ENCODE peak calls at places on chromosomes 16 and 17, in six cellular contexts. K, B, H, X, T and Y are unnamed samples.

GRCh38 chr16:77905356-77905920 is 116.9 kb upstream of the CLEC3A start:
- DNase-seq in K (no peak), B (no peak), H (no peak), X (no peak), T (no peak), Y (no peak)

GRCh38 chr17:73883175-73883574 is 238.9 kb upstream of the SDK2 start:
- DNase-seq in K (no peak), B (no peak), H (no peak), X (no peak), T (no peak), Y (no peak)

GRCh38 chr17:73541561-73541981 is 102.7 kb downstream of the SDK2 start:
- DNase-seq in K (no peak), B (no peak), H (no peak), X (no peak), T (no peak), Y (no peak)

GRCh38 chr16:25192096-25192495 is 24.7 kb upstream of the AQP8 start:
- DNase-seq in K (no peak), B (no peak), H (no peak), X (no peak), T (no peak), Y (no peak)

GRCh38 chr16:7026639-7027038 is 306.0 kb upstream of the RBFOX1 start:
- DNase-seq in K (no peak), B (no peak), H (no peak), X (no peak), T (no peak), Y (no peak)

GRCh38 chr16:10937068-10937859 is 5.0 kb downstream of the DEXI start:
- DNase-seq in K (no peak), B (no peak), H (no peak), X (no peak), T (peak), Y (no peak)

GRCh38 chr16:51095114-51095872 is 55.8 kb downstream of the SALL1 start:
- DNase-seq in K (no peak), B (no peak), H (no peak), X (no peak), T (no peak), Y (no peak)

GRCh38 chr17:76353004-76353598 is 615 bp downstream of the PRPSAP1 start:
- DNase-seq in K (peak), B (peak), H (no peak), X (peak), T (no peak), Y (peak)

GRCh38 chr16:10594312-10594950 is 14.0 kb upstream of the EMP2 start:
- DNase-seq in K (no peak), B (no peak), H (no peak), X (no peak), T (peak), Y (peak)

GRCh38 chr16:72014675-72015074 is 6.1 kb downstream of the DHODH start:
- DNase-seq in K (no peak), B (no peak), H (no peak), X (no peak), T (no peak), Y (no peak)

GRCh38 chr16:72012607-72013006 is 4.1 kb downstream of the DHODH start:
- DNase-seq in K (no peak), B (no peak), H (no peak), X (no peak), T (no peak), Y (no peak)

GRCh38 chr16:72015124-72015523 is 6.6 kb downstream of the DHODH start:
- DNase-seq in K (no peak), B (no peak), H (no peak), X (no peak), T (no peak), Y (no peak)

GRCh38 chr16:72013389-72013788 is 4.8 kb downstream of the DHODH start:
- DNase-seq in K (no peak), B (no peak), H (no peak), X (no peak), T (no peak), Y (peak)

DNA sequence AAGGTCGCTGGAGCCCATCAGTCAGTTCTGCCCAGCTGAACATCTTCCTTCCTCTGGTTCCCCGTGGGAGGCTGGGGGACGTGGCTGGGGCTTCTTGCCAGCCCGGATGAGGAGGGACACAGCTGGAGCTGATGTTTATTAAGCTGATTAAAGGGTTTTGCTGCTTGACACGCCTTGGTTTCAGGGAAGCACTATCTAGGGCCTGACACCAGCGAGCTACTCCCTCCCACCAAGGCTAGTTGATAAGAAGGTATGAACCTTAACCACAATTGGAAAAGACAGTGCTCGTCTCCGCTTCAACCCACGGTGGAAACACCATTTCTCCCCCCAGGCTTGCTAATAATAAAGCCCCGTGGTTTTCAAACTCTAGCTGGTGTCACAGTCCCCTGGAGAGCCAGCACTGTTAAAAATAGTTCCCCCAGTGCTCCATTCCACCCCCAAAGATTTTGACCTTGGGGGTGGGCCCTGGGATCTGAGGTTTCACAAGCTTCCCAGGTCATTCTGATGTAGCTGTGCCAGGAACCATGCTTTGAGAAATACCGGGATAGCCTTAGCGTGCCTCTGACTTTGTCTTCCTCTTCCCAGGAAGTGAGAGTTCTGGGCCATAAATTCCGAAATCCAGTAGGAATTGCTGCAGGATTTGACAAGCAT is 5.5 kb downstream of the DHODH start:
- DNase-seq in K (no peak), B (no peak), H (no peak), X (peak), T (no peak), Y (no peak)
- H3K27ac ChIP-seq in K (no peak), B (no peak), H (no peak), X (peak), T (no peak), Y (peak)

GRCh38 chr17:28612936-28613872 is 781 bp downstream of the RSKR start:
- DNase-seq in K (peak), B (peak), H (peak), X (no peak), T (no peak), Y (no peak)
- TF ChIP-seq CTCF in K (peak), B (peak), H (peak), X (peak), T (peak), Y (peak)

GRCh38 chr17:64155751-64156544 is 26.0 kb upstream of the ERN1 start:
- DNase-seq in K (no peak), B (peak), H (no peak), X (peak), T (no peak), Y (no peak)
- H3K27ac ChIP-seq in K (no peak), B (peak), H (no peak), X (peak), T (no peak), Y (peak)

GRCh38 chr17:33756021-33756420 is 462.9 kb upstream of the ASIC2 start:
- DNase-seq in K (no peak), B (no peak), H (no peak), X (no peak), T (no peak), Y (no peak)

GRCh38 chr17:33753452-33753851 is 460.4 kb upstream of the ASIC2 start:
- DNase-seq in K (no peak), B (no peak), H (no peak), X (no peak), T (no peak), Y (no peak)

GRCh38 chr17:33751702-33752065 is 458.6 kb upstream of the ASIC2 start:
- DNase-seq in K (no peak), B (no peak), H (no peak), X (no peak), T (no peak), Y (no peak)

GRCh38 chr17:33749171-33749570 is 456.1 kb upstream of the ASIC2 start:
- DNase-seq in K (no peak), B (no peak), H (no peak), X (no peak), T (no peak), Y (no peak)

GRCh38 chr17:33750943-33751701 is 458.0 kb upstream of the ASIC2 start:
- DNase-seq in K (peak), B (peak), H (peak), X (peak), T (no peak), Y (peak)
- TF ChIP-seq CTCF in K (peak), B (peak), H (peak), X (peak), T (peak), Y (peak)

DNA sequence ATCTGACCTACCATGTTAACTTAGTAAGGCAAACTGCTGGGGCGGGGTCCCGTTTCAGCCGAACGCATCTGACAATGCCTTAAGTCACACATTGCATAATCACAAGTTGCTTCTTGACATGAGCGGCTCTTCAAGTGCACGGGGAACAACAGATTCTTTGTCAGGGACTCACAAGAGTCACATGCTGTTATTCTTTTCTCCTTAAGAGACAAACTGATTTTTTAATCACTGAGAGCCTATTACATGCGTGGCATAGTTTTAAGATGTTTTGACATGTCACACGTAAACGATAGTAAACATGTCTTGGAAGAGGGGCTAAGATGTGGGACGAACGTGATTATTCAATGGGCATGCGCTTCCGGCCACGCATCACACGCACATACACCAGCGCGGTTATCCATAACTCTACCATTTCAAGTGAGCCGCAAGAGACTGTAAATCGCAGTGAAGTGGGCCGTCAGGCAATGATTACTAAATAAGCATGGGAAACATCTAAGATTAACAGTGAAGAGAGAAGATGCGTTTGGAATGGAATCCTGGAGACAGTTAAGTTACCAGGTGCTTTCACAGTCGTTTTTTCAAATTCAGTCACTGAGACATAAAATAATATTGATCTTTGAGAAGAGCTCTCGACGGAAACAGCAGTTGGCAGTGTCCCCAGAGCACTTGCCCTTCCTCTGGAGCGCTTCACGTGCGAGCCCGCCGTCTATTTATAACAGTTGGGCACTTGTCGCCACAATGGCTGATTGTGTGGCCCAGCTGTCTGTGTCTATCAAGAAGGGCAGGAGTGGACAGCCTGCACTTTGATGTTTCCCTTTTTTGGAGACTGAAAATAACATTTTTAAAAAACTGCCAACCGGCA is 63.2 kb downstream of the ADCY9 start:
- DNase-seq in K (no peak), B (peak), H (no peak), X (peak), T (no peak), Y (no peak)
- H3K27ac ChIP-seq in K (no peak), B (peak), H (peak), X (peak), T (peak), Y (peak)

DNA sequence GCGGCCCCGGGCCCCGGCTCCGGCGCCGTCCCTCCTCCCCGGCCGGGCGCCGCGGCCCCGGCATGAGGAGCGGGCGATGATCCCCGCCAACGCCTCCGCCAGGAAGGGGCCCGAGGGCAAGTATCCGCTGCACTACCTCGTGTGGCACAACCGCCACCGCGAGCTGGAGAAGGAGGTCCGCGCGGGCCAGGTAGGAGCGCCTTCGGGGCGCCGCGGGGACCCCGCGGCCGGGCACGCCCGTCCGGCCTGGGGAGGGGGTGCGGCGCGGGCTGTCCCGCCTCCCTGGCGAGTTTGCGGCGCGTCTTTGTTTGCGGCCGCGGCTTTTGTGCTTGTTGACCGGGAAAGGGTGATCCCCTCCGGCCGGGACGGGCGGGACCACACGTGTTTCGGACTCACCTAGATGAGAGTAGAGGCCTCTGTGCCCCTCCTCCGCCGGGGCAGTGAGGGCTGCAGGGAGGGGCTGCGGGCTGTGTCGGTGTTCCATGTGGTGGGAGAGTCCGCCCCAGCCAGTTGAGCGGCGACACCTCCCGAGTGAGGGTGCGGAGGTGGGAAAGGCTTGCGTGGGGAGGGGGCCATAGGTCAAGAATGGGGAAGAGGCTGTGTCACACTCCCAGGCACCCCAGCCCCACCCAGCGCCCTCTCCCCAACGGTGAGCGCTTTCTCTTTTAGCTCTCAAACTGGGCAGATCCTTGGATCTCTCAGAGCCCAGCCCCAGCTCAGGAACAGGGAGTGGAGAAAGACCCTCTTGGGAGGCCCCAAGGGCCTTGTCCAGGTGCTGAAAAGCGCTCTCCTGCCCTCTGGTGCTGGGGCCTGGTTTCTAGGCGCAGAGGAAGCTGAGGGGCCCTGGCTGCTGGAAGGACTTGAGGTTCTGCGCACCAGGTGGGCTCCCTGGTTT is 861 bp downstream of the ANKRD13B start:
- DNase-seq in K (peak), B (no peak), H (no peak), X (peak), T (no peak), Y (peak)
- TF ChIP-seq CTCF in K (no peak), B (peak), H (peak), X (no peak), T (no peak), Y (peak)

GRCh38 chr17:63702223-63702577 is 2.3 kb upstream of the LIMD2 start:
- DNase-seq in K (peak), B (no peak), H (no peak), X (no peak), T (no peak), Y (no peak)

GRCh38 chr17:63701477-63702222 is 1.7 kb upstream of the LIMD2 start:
- DNase-seq in K (peak), B (no peak), H (no peak), X (peak), T (no peak), Y (no peak)

GRCh38 chr17:63699638-63700527 is at the start of gene LIMD2:
- DNase-seq in K (peak), B (peak), H (no peak), X (peak), T (peak), Y (peak)

GRCh38 chr17:63698886-63699637 is 863 bp downstream of the LIMD2 start:
- DNase-seq in K (peak), B (peak), H (no peak), X (peak), T (peak), Y (no peak)

GRCh38 chr17:63700528-63701441 is 860 bp upstream of the LIMD2 start:
- DNase-seq in K (peak), B (peak), H (no peak), X (peak), T (no peak), Y (no peak)
- H3K27ac ChIP-seq in K (peak), B (peak), H (peak), X (peak), T (peak), Y (peak)